ENCODE peak calls at places on chromosomes 6 and 20, in nine cellular contexts. One of them, this sample, is unnamed.

GRCh38 chr6:38350882-38351281 is 288.8 kb downstream of the BTBD9 start:
- DNase-seq in RPMI7951: peak
- DNase-seq in sigmoid colon: no peak
- DNase-seq in RPMI8226: no peak
- DNase-seq in sciatic nerve: no peak
- DNase-seq in stimulated activated CD4-positive, alpha-beta T cell treated with anti-CD3 and anti-CD28 coated beads, Interleukin-12 subunit alpha, Interleukin-12 subunit beta, amount 100 ng/mL, for 48 hours: no peak
- DNase-seq in AG10803: peak
- DNase-seq in natural killer cell: no peak
- DNase-seq in uterus: peak
- DNase-seq in this sample: no peak

GRCh38 chr20:32598606-32599005 is 13.5 kb upstream of the NOL4L start:
- DNase-seq in RPMI7951: no peak
- DNase-seq in AG10803: no peak
- DNase-seq in sigmoid colon: no peak
- DNase-seq in stimulated activated CD4-positive, alpha-beta T cell treated with anti-CD3 and anti-CD28 coated beads, Interleukin-12 subunit alpha, Interleukin-12 subunit beta, amount 100 ng/mL, for 48 hours: no peak
- DNase-seq in uterus: no peak
- DNase-seq in RPMI8226: no peak
- DNase-seq in sciatic nerve: no peak
- DNase-seq in natural killer cell: no peak
- DNase-seq in this sample: no peak

GRCh38 chr6:144340541-144341371 is 55.6 kb downstream of the UTRN start:
- DNase-seq in stimulated activated CD4-positive, alpha-beta T cell treated with anti-CD3 and anti-CD28 coated beads, Interleukin-12 subunit alpha, Interleukin-12 subunit beta, amount 100 ng/mL, for 48 hours: no peak
- DNase-seq in AG10803: no peak
- DNase-seq in RPMI8226: no peak
- DNase-seq in sciatic nerve: no peak
- DNase-seq in sigmoid colon: no peak
- DNase-seq in natural killer cell: no peak
- DNase-seq in uterus: no peak
- DNase-seq in RPMI7951: peak
- DNase-seq in this sample: no peak

GRCh38 chr6:139439278-139439813 is 64.9 kb upstream of the CITED2 start:
- DNase-seq in stimulated activated CD4-positive, alpha-beta T cell treated with anti-CD3 and anti-CD28 coated beads, Interleukin-12 subunit alpha, Interleukin-12 subunit beta, amount 100 ng/mL, for 48 hours: no peak
- DNase-seq in RPMI8226: no peak
- DNase-seq in RPMI7951: no peak
- DNase-seq in natural killer cell: no peak
- DNase-seq in AG10803: peak
- DNase-seq in sigmoid colon: no peak
- DNase-seq in uterus: no peak
- DNase-seq in sciatic nerve: no peak
- DNase-seq in this sample: no peak

GRCh38 chr20:63829598-63829942 is 1.5 kb downstream of the ZBTB46 start:
- DNase-seq in AG10803: no peak
- DNase-seq in sigmoid colon: no peak
- DNase-seq in RPMI7951: no peak
- DNase-seq in stimulated activated CD4-positive, alpha-beta T cell treated with anti-CD3 and anti-CD28 coated beads, Interleukin-12 subunit alpha, Interleukin-12 subunit beta, amount 100 ng/mL, for 48 hours: no peak
- DNase-seq in sciatic nerve: no peak
- DNase-seq in natural killer cell: no peak
- DNase-seq in RPMI8226: no peak
- DNase-seq in uterus: no peak
- DNase-seq in this sample: no peak

GRCh38 chr20:23350855-23351838 is 556 bp downstream of the NXT1 start:
- DNase-seq in uterus: peak
- DNase-seq in sigmoid colon: peak
- DNase-seq in stimulated activated CD4-positive, alpha-beta T cell treated with anti-CD3 and anti-CD28 coated beads, Interleukin-12 subunit alpha, Interleukin-12 subunit beta, amount 100 ng/mL, for 48 hours: peak
- DNase-seq in sciatic nerve: peak
- DNase-seq in natural killer cell: no peak
- DNase-seq in RPMI7951: peak
- DNase-seq in RPMI8226: peak
- DNase-seq in AG10803: peak
- DNase-seq in this sample: peak

GRCh38 chr20:61436268-61436667 is 184.2 kb downstream of the CDH4 start:
- DNase-seq in stimulated activated CD4-positive, alpha-beta T cell treated with anti-CD3 and anti-CD28 coated beads, Interleukin-12 subunit alpha, Interleukin-12 subunit beta, amount 100 ng/mL, for 48 hours: no peak
- DNase-seq in sciatic nerve: peak
- DNase-seq in RPMI8226: no peak
- DNase-seq in sigmoid colon: no peak
- DNase-seq in RPMI7951: peak
- DNase-seq in natural killer cell: no peak
- DNase-seq in uterus: no peak
- DNase-seq in AG10803: peak
- DNase-seq in this sample: no peak

GRCh38 chr6:137983269-137983668 is 116.2 kb downstream of the TNFAIP3 start:
- DNase-seq in RPMI7951: no peak
- DNase-seq in AG10803: no peak
- DNase-seq in RPMI8226: no peak
- DNase-seq in uterus: no peak
- DNase-seq in sciatic nerve: no peak
- DNase-seq in natural killer cell: no peak
- DNase-seq in stimulated activated CD4-positive, alpha-beta T cell treated with anti-CD3 and anti-CD28 coated beads, Interleukin-12 subunit alpha, Interleukin-12 subunit beta, amount 100 ng/mL, for 48 hours: no peak
- DNase-seq in sigmoid colon: no peak
- DNase-seq in this sample: no peak

GRCh38 chr6:156687875-156688549 is 89.2 kb upstream of the ARID1B start:
- DNase-seq in sciatic nerve: no peak
- DNase-seq in AG10803: peak
- DNase-seq in stimulated activated CD4-positive, alpha-beta T cell treated with anti-CD3 and anti-CD28 coated beads, Interleukin-12 subunit alpha, Interleukin-12 subunit beta, amount 100 ng/mL, for 48 hours: no peak
- DNase-seq in uterus: no peak
- DNase-seq in RPMI8226: no peak
- DNase-seq in natural killer cell: no peak
- DNase-seq in RPMI7951: peak
- DNase-seq in sigmoid colon: peak
- DNase-seq in this sample: peak

GRCh38 chr6:7805088-7805756 is 79.3 kb downstream of the BMP6 start:
- DNase-seq in sigmoid colon: no peak
- DNase-seq in uterus: no peak
- DNase-seq in RPMI7951: no peak
- DNase-seq in natural killer cell: no peak
- DNase-seq in AG10803: no peak
- DNase-seq in sciatic nerve: no peak
- DNase-seq in stimulated activated CD4-positive, alpha-beta T cell treated with anti-CD3 and anti-CD28 coated beads, Interleukin-12 subunit alpha, Interleukin-12 subunit beta, amount 100 ng/mL, for 48 hours: no peak
- DNase-seq in RPMI8226: no peak
- DNase-seq in this sample: no peak